ENCODE peak calls at places on chromosomes 16 and 17, in eight cellular contexts. M is NB4; O is dorsolateral prefrontal cortex; F is neural progenitor cell; Y is activated CD8-positive, alpha-beta memory T cell treated with anti-CD3 and anti-CD28 coated beads for 24 hours; G is NCI-H1694; X is HEK293T; V is C1 segment of cervical spinal cord. I is an unnamed sample.

GRCh38 chr17:29157310-29157709 is 22.9 kb downstream of the MYO18A start:
- DNase-seq in Y (no peak), V (no peak), G (no peak), X (no peak), O (no peak), M (no peak), F (no peak), I (no peak)

GRCh38 chr16:78925071-78925714 is 675.3 kb downstream of the MAF start:
- DNase-seq in O (no peak), V (no peak), F (peak), M (peak), G (peak), Y (peak), X (peak), I (no peak)

GRCh38 chr16:11681977-11682654 is 13.9 kb downstream of the SNN start:
- DNase-seq in X (no peak), M (peak), F (no peak), V (no peak), Y (peak), O (no peak), G (peak), I (no peak)

GRCh38 chr17:78908426-78908825 is 5.4 kb upstream of the CEP295NL start:
- DNase-seq in O (no peak), X (no peak), G (no peak), Y (no peak), V (no peak), F (no peak), M (no peak), I (no peak)

GRCh38 chr17:13601776-13602551 is at the start of gene HS3ST3A1:
- DNase-seq in X (peak), V (peak), M (peak), F (peak), Y (no peak), G (no peak), O (no peak), I (peak)

GRCh38 chr17:80169784-80170500 is at the start of gene CARD14:
- DNase-seq in V (no peak), X (no peak), O (no peak), G (no peak), M (no peak), Y (no peak), F (no peak), I (no peak)

GRCh38 chr17:603405-604193 is 111.0 kb downstream of the VPS53 start:
- DNase-seq in O (no peak), V (no peak), F (no peak), Y (no peak), X (no peak), G (peak), M (no peak), I (no peak)

GRCh38 chr17:34637548-34638525 is 58.5 kb downstream of the TMEM132E start:
- DNase-seq in V (peak), M (peak), Y (peak), G (peak), O (peak), X (peak), F (peak), I (no peak)